ENCODE peak calls at places on chromosomes 3 and 15, in seven cellular contexts. One of them, this sample, is unnamed.

GRCh38 chr15:68375716-68376220 is 56.2 kb downstream of the ITGA11 start:
- DNase-seq in OCI-LY7: no peak
- DNase-seq in body of pancreas: no peak
- DNase-seq in retinal pigment epithelial cell: no peak
- DNase-seq in A673: no peak
- DNase-seq in fibroblast of the aortic adventitia: no peak
- DNase-seq in IMR-90: no peak
- DNase-seq in this sample: no peak

GRCh38 chr3:9951962-9952805 is at the start of gene PRRT3:
- DNase-seq in fibroblast of the aortic adventitia: peak; percentile 27
- DNase-seq in OCI-LY7: peak; percentile 75
- DNase-seq in retinal pigment epithelial cell: no peak
- DNase-seq in A673: peak; percentile 61
- DNase-seq in body of pancreas: no peak
- DNase-seq in IMR-90: peak; percentile 30
- DNase-seq in this sample: peak; percentile 52

GRCh38 chr3:31448882-31449243 is 83.9 kb upstream of the STT3B start:
- DNase-seq in body of pancreas: no peak
- DNase-seq in OCI-LY7: no peak
- DNase-seq in A673: no peak
- DNase-seq in IMR-90: no peak
- DNase-seq in retinal pigment epithelial cell: no peak
- DNase-seq in fibroblast of the aortic adventitia: no peak
- DNase-seq in this sample: no peak

GRCh38 chr15:25684521-25685215 is 178.5 kb downstream of the ATP10A start:
- DNase-seq in retinal pigment epithelial cell: no peak
- DNase-seq in OCI-LY7: no peak
- DNase-seq in IMR-90: peak; percentile 80
- DNase-seq in A673: no peak
- DNase-seq in body of pancreas: no peak
- DNase-seq in fibroblast of the aortic adventitia: peak; percentile 91
- DNase-seq in this sample: peak; percentile 42

GRCh38 chr3:33750216-33750558 is 32.1 kb upstream of the CLASP2 start:
- DNase-seq in retinal pigment epithelial cell: no peak
- DNase-seq in fibroblast of the aortic adventitia: peak; percentile 8
- DNase-seq in A673: no peak
- DNase-seq in IMR-90: no peak
- DNase-seq in OCI-LY7: no peak
- DNase-seq in body of pancreas: no peak
- DNase-seq in this sample: peak; percentile 8

GRCh38 chr15:41979493-41980266 is 7.3 kb upstream of the EHD4 start:
- DNase-seq in IMR-90: no peak
- DNase-seq in fibroblast of the aortic adventitia: peak; percentile 51
- DNase-seq in A673: no peak
- DNase-seq in retinal pigment epithelial cell: no peak
- DNase-seq in OCI-LY7: no peak
- DNase-seq in body of pancreas: no peak
- DNase-seq in this sample: no peak

GRCh38 chr3:117751691-117752090 is 1042.1 kb downstream of the TUSC7 start:
- DNase-seq in OCI-LY7: no peak
- DNase-seq in A673: no peak
- DNase-seq in fibroblast of the aortic adventitia: no peak
- DNase-seq in body of pancreas: no peak
- DNase-seq in IMR-90: no peak
- DNase-seq in retinal pigment epithelial cell: no peak
- DNase-seq in this sample: no peak

GRCh38 chr3:46463120-46463867 is 1.4 kb downstream of the LTF start:
- DNase-seq in fibroblast of the aortic adventitia: no peak
- DNase-seq in OCI-LY7: no peak
- DNase-seq in body of pancreas: no peak
- DNase-seq in A673: no peak
- DNase-seq in retinal pigment epithelial cell: no peak
- DNase-seq in IMR-90: no peak
- DNase-seq in this sample: no peak

GRCh38 chr15:76328962-76329361 is 7.6 kb upstream of the ISL2 start:
- DNase-seq in fibroblast of the aortic adventitia: peak; percentile 31
- DNase-seq in IMR-90: peak; percentile 86
- DNase-seq in retinal pigment epithelial cell: no peak
- DNase-seq in A673: no peak
- DNase-seq in body of pancreas: no peak
- DNase-seq in OCI-LY7: no peak
- DNase-seq in this sample: no peak

GRCh38 chr3:53242642-53243041 is 13.2 kb downstream of the TKT start:
- DNase-seq in IMR-90: no peak
- DNase-seq in OCI-LY7: no peak
- DNase-seq in A673: no peak
- DNase-seq in fibroblast of the aortic adventitia: peak; percentile 62
- DNase-seq in body of pancreas: no peak
- DNase-seq in retinal pigment epithelial cell: no peak
- DNase-seq in this sample: peak; percentile 61

GRCh38 chr15:33448961-33449611 is 138.3 kb downstream of the RYR3 start:
- DNase-seq in fibroblast of the aortic adventitia: no peak
- DNase-seq in A673: no peak
- DNase-seq in body of pancreas: peak; percentile 11
- DNase-seq in retinal pigment epithelial cell: no peak
- DNase-seq in IMR-90: no peak
- DNase-seq in OCI-LY7: no peak
- DNase-seq in this sample: no peak

DNA sequence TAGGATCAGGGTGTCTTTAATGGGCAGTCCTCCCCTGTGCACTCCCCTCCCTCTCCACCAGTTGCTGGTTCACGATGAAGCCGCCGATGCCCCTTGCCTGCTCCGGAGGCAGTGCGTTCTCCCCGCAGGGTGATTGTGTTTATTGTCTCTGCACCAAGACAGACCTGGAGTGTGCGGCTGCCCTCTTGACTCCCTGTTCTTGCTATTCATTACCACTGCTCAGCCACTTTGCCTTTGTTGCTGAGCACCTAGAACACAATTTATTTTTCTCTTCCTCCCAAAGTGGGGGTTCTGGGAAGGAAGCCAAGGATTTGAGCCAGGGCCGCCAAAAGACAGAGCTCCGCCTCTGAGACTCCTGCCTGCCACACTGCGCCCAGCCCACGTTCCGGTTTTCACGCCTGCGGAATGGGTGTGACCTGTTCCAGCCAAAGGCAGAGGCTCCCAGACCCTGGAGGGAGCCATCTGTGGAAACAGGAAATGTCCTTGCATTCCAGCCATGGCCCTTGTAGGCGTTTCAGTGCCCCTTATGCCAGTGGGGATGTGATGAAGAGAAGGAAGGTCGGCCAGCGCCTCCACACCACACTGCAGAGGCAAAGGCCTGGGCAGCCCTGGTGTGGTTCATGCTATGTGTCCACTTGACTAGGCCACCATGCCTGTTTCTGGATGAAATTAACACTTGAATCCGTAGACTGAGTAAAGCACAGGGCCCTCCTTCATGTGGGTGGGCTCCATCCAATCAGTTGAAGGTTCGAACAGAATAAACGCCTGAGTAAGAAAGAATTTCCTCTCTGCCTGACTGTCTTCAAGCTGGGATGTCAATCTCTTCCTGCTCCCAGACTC is 85.8 kb downstream of the HMG20A start:
- DNase-seq in fibroblast of the aortic adventitia: peak; percentile 28
- DNase-seq in retinal pigment epithelial cell: no peak
- DNase-seq in OCI-LY7: no peak
- DNase-seq in A673: no peak
- DNase-seq in body of pancreas: peak; percentile 52
- DNase-seq in IMR-90: no peak
- DNase-seq in this sample: peak; percentile 52
- TF ChIP-seq CTCF in fibroblast of the aortic adventitia: no peak
- TF ChIP-seq CTCF in retinal pigment epithelial cell: no peak
- TF ChIP-seq CTCF in OCI-LY7: no peak
- TF ChIP-seq CTCF in A673: no peak
- TF ChIP-seq CTCF in body of pancreas: peak; percentile 14
- TF ChIP-seq CTCF in IMR-90: no peak
- TF ChIP-seq CTCF in this sample: no peak

GRCh38 chr3:114453296-114453888 is 159.6 kb downstream of the TIGIT start:
- DNase-seq in OCI-LY7: no peak
- DNase-seq in fibroblast of the aortic adventitia: no peak
- DNase-seq in IMR-90: no peak
- DNase-seq in retinal pigment epithelial cell: no peak
- DNase-seq in A673: no peak
- DNase-seq in body of pancreas: no peak
- DNase-seq in this sample: no peak
- H3K4me3 ChIP-seq in OCI-LY7: peak overlapping the region; percentile 70
- H3K4me3 ChIP-seq in fibroblast of the aortic adventitia: no peak overlapping the region
- H3K4me3 ChIP-seq in IMR-90: no peak overlapping the region
- H3K4me3 ChIP-seq in retinal pigment epithelial cell: no peak overlapping the region
- H3K4me3 ChIP-seq in A673: peak overlapping the region; percentile 58
- H3K4me3 ChIP-seq in body of pancreas: no peak overlapping the region
- H3K4me3 ChIP-seq in this sample: no peak overlapping the region

GRCh38 chr15:59185725-59186124 is 20.9 kb upstream of the LDHAL6B start:
- DNase-seq in retinal pigment epithelial cell: no peak
- DNase-seq in fibroblast of the aortic adventitia: no peak
- DNase-seq in IMR-90: no peak
- DNase-seq in body of pancreas: no peak
- DNase-seq in A673: peak; percentile 15
- DNase-seq in OCI-LY7: peak; percentile 29
- DNase-seq in this sample: peak; percentile 41
- TF ChIP-seq CTCF in retinal pigment epithelial cell: peak; percentile 4
- TF ChIP-seq CTCF in fibroblast of the aortic adventitia: no peak
- TF ChIP-seq CTCF in IMR-90: peak; percentile 2
- TF ChIP-seq CTCF in body of pancreas: peak; percentile 28
- TF ChIP-seq CTCF in A673: peak; percentile 27
- TF ChIP-seq CTCF in OCI-LY7: peak; percentile 59
- TF ChIP-seq CTCF in this sample: peak; percentile 42

GRCh38 chr3:104960579-104960978 is 406.1 kb upstream of the ALCAM start:
- DNase-seq in fibroblast of the aortic adventitia: no peak
- DNase-seq in A673: no peak
- DNase-seq in retinal pigment epithelial cell: no peak
- DNase-seq in body of pancreas: no peak
- DNase-seq in OCI-LY7: no peak
- DNase-seq in IMR-90: no peak
- DNase-seq in this sample: no peak
- H3K4me3 ChIP-seq in fibroblast of the aortic adventitia: no peak overlapping the region
- H3K4me3 ChIP-seq in A673: no peak overlapping the region
- H3K4me3 ChIP-seq in retinal pigment epithelial cell: no peak overlapping the region
- H3K4me3 ChIP-seq in body of pancreas: no peak overlapping the region
- H3K4me3 ChIP-seq in OCI-LY7: no peak overlapping the region
- H3K4me3 ChIP-seq in IMR-90: no peak overlapping the region
- H3K4me3 ChIP-seq in this sample: no peak overlapping the region

GRCh38 chr3:39181408-39182335 is 10.7 kb downstream of the XIRP1 start:
- DNase-seq in IMR-90: no peak
- DNase-seq in A673: no peak
- DNase-seq in retinal pigment epithelial cell: no peak
- DNase-seq in OCI-LY7: peak; percentile 30
- DNase-seq in fibroblast of the aortic adventitia: no peak
- DNase-seq in body of pancreas: no peak
- DNase-seq in this sample: no peak

GRCh38 chr3:39178553-39178952 is 13.8 kb downstream of the XIRP1 start:
- DNase-seq in A673: no peak
- DNase-seq in fibroblast of the aortic adventitia: peak; percentile 25
- DNase-seq in retinal pigment epithelial cell: no peak
- DNase-seq in IMR-90: peak; percentile 77
- DNase-seq in OCI-LY7: no peak
- DNase-seq in body of pancreas: no peak
- DNase-seq in this sample: peak; percentile 62

GRCh38 chr3:39180183-39180545 is 12.2 kb downstream of the XIRP1 start:
- DNase-seq in A673: no peak
- DNase-seq in retinal pigment epithelial cell: no peak
- DNase-seq in body of pancreas: no peak
- DNase-seq in fibroblast of the aortic adventitia: no peak
- DNase-seq in IMR-90: no peak
- DNase-seq in OCI-LY7: no peak
- DNase-seq in this sample: no peak

GRCh38 chr3:39183231-39184080 is 8.9 kb downstream of the XIRP1 start:
- DNase-seq in body of pancreas: no peak
- DNase-seq in OCI-LY7: peak; percentile 41
- DNase-seq in retinal pigment epithelial cell: no peak
- DNase-seq in IMR-90: no peak
- DNase-seq in fibroblast of the aortic adventitia: no peak
- DNase-seq in A673: no peak
- DNase-seq in this sample: no peak

DNA sequence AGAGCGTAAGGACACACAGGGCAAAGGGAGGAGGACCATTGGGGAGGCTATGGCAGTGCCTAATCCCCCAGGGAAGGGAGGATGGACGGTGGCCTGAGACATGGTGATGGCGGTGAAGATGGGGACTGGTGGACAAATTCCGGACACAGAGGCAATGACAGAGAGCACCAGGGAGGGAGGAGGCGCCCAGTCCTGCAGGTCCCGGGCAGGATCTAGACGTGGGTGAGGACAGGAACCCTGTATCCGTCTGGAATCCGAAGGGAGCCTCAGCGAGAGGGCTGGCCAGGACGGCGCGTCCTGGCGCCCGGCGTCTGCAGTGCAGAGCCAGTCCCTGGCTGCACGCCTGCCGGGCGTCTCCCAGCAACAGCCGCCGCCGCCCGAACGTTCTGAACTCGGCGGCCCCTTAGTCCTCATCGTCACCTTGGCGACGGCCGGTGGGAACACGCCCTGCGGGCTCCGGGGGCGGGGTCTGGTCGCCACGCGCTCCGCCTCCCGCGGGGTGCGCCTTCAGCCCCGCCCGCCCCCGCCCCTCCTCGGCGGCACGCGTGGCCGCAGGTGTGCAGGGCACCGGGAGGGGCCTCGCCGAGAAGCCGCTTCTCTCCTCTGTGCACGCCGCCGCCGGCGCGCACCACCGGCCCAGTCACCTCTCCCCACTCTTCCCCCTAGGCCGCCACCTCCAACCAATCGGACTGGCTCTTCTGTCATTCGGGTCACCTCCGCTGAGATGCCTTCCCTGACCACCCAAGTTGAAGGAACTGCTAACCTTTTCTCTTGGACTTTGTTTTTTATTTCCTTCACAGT is 11.6 kb downstream of the XIRP1 start:
- DNase-seq in fibroblast of the aortic adventitia: peak; percentile 71
- DNase-seq in OCI-LY7: peak; percentile 67
- DNase-seq in IMR-90: peak; percentile 54
- DNase-seq in body of pancreas: peak; percentile 97
- DNase-seq in A673: peak; percentile 74
- DNase-seq in retinal pigment epithelial cell: no peak
- DNase-seq in this sample: peak; percentile 84
- TF ChIP-seq CTCF in fibroblast of the aortic adventitia: peak; percentile 42
- TF ChIP-seq CTCF in OCI-LY7: no peak
- TF ChIP-seq CTCF in IMR-90: peak; percentile 21
- TF ChIP-seq CTCF in body of pancreas: peak; percentile 44
- TF ChIP-seq CTCF in A673: no peak
- TF ChIP-seq CTCF in retinal pigment epithelial cell: peak; percentile 39
- TF ChIP-seq CTCF in this sample: peak; percentile 21

DNA sequence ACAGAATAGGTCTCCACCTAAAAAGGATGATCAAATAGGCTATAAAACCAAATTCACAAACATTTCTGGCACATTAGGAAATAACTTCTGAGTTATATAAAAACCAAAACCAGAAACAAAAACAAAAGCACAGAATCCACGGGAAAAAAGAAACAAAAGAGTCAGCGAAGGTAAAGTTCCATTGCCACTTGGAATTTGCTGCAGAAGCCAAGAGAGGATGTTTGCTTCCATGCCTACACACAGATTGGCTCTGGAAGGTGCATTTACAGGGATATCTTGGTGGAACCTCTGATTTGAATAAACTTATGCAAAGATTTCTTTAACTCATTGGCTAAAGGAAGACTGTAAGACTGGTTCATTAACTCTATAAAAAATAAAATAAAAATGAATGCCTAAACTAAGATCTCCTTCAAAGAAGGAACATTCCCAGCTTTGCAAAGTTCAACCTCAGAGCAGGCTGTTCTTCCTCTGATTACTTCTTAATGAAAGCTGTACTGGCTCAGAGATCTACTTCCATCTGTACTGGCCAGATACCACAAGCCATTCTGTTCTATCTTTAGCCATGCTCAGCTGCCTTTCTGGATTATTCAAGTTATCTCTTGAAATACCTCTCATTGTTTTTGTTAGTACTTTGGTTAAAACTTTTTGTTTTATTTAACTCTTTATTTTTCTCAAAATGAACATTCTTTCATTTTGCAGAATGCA is 537.5 kb upstream of the CCDC54 start:
- DNase-seq in OCI-LY7: no peak
- DNase-seq in body of pancreas: no peak
- DNase-seq in IMR-90: peak; percentile 42
- DNase-seq in fibroblast of the aortic adventitia: peak; percentile 72
- DNase-seq in retinal pigment epithelial cell: no peak
- DNase-seq in A673: no peak
- DNase-seq in this sample: peak; percentile 68
- H3K4me3 ChIP-seq in OCI-LY7: no peak overlapping the region
- H3K4me3 ChIP-seq in body of pancreas: no peak overlapping the region
- H3K4me3 ChIP-seq in IMR-90: no peak overlapping the region
- H3K4me3 ChIP-seq in fibroblast of the aortic adventitia: peak overlapping the region; percentile 45
- H3K4me3 ChIP-seq in retinal pigment epithelial cell: no peak overlapping the region
- H3K4me3 ChIP-seq in A673: no peak overlapping the region
- H3K4me3 ChIP-seq in this sample: no peak overlapping the region

This sample was measured in choroid plexus epithelial cell.